ENCODE peak calls at places on chromosomes 1 and 21, in ten cellular contexts. Y is A549; F is DND-41; A is CD8-positive, alpha-beta T cell; T is CD4-positive, CD25-positive, alpha-beta regulatory T cell; M is ovary; C is fibroblast of lung; K is tibial artery; I is heart left ventricle; R is SK-N-SH. W is an unnamed sample. For H3K4me1, the result is how much of the 10 kb centered on the place peaks cover.

GRCh38 chr1:61338899-61339298 is 256.5 kb downstream of the NFIA start:
- DNase-seq in A (no peak), C (no peak), F (no peak), R (no peak), K (no peak), Y (no peak), T (no peak), M (no peak), I (no peak), W (no peak)

GRCh38 chr1:20074046-20074724 is 4.2 kb downstream of the PLA2G5 start:
- DNase-seq in F (no peak), C (no peak), R (no peak), T (no peak), K (no peak), A (no peak), M (no peak), I (no peak), Y (no peak), W (no peak)

GRCh38 chr1:232773752-232774151 is 31.5 kb upstream of the MAP10 start:
- DNase-seq in M (no peak), I (no peak), R (no peak), A (no peak), K (no peak), Y (no peak), C (no peak), T (no peak), F (no peak), W (no peak)

GRCh38 chr1:115277276-115277675 is 60.8 kb downstream of the NGF start:
- DNase-seq in A (no peak), Y (no peak), K (no peak), F (no peak), T (no peak), I (no peak), M (no peak), C (peak), R (no peak), W (no peak)

GRCh38 chr1:99005142-99005491 is 456 bp upstream of the PLPPR5 start:
- DNase-seq in M (no peak), Y (no peak), A (no peak), F (no peak), R (no peak), I (no peak), C (no peak), T (no peak), K (no peak), W (no peak)

GRCh38 chr1:12446593-12446992 is 171.4 kb downstream of the DHRS3 start:
- DNase-seq in C (no peak), T (no peak), A (no peak), I (no peak), Y (no peak), M (no peak), F (no peak), K (no peak), R (no peak), W (no peak)

GRCh38 chr21:17612023-17612564 is 607 bp downstream of the BTG3 start:
- DNase-seq in K (peak), M (peak), C (peak), F (no peak), I (peak), Y (no peak), A (peak), R (peak), T (peak), W (no peak)

GRCh38 chr21:34078915-34079314 is 5.5 kb downstream of the MRPS6 start:
- DNase-seq in A (peak), I (no peak), F (peak), Y (no peak), R (no peak), M (no peak), T (no peak), C (no peak), K (no peak), W (no peak)

GRCh38 chr21:42193131-42193671 is 25.7 kb upstream of the ABCG1 start:
- DNase-seq in R (no peak), T (no peak), C (no peak), Y (no peak), K (no peak), F (peak), M (no peak), A (peak), I (no peak), W (peak)

GRCh38 chr1:57258616-57259330 is 165.1 kb downstream of the DAB1 start:
- DNase-seq in C (no peak), A (no peak), T (no peak), F (no peak), K (no peak), M (no peak), Y (no peak), I (no peak), R (no peak), W (no peak)

GRCh38 chr21:44514218-44514520 is 25.8 kb downstream of the KRTAP10-1 start:
- DNase-seq in C (no peak), I (no peak), F (no peak), K (no peak), R (no peak), Y (no peak), A (no peak), M (no peak), T (no peak), W (no peak)

GRCh38 chr1:3814065-3814464 is 17.8 kb upstream of the LRRC47 start:
- DNase-seq in A (no peak), T (no peak), R (no peak), C (no peak), Y (no peak), I (no peak), K (peak), M (no peak), F (no peak), W (no peak)

GRCh38 chr1:213936571-213936970 is 51.2 kb upstream of the PROX1 start:
- DNase-seq in C (no peak), K (no peak), I (no peak), Y (no peak), R (no peak), T (no peak), F (no peak), M (no peak), A (no peak), W (no peak)

GRCh38 chr1:87451229-87451900 is 122.7 kb downstream of the LMO4 start:
- DNase-seq in M (no peak), R (no peak), I (no peak), T (no peak), K (no peak), C (peak), Y (no peak), A (no peak), F (no peak), W (no peak)

GRCh38 chr1:200364831-200365230 is 45.0 kb downstream of the ZNF281 start:
- DNase-seq in A (no peak), T (no peak), K (no peak), F (no peak), C (no peak), Y (no peak), R (no peak), I (no peak), M (no peak), W (no peak)

GRCh38 chr1:151130837-151131586 is 15.4 kb downstream of the SEMA6C start:
- DNase-seq in A (peak), F (no peak), K (peak), C (peak), R (peak), M (peak), Y (no peak), T (peak), I (peak), W (peak)

GRCh38 chr1:159532922-159533321 is 2.9 kb downstream of the OR10J5 start:
- DNase-seq in T (no peak), M (no peak), K (no peak), I (no peak), A (no peak), Y (no peak), F (no peak), C (no peak), R (no peak), W (no peak)

GRCh38 chr1:94301186-94301585 is 63.8 kb upstream of the ARHGAP29 start:
- DNase-seq in K (no peak), C (no peak), T (no peak), F (no peak), A (no peak), Y (no peak), M (no peak), R (no peak), I (no peak), W (no peak)

GRCh38 chr1:216925962-216926361 is 202.7 kb upstream of the ESRRG start:
- DNase-seq in I (no peak), K (no peak), T (no peak), C (no peak), M (no peak), R (no peak), A (no peak), Y (no peak), F (no peak), W (no peak)

GRCh38 chr1:6785721-6786505 is 659 bp downstream of the CAMTA1 start:
- DNase-seq in F (peak), M (peak), A (peak), I (peak), K (peak), R (peak), T (peak), C (peak), Y (peak), W (peak)

GRCh38 chr21:44874497-44875331 is 1.2 kb upstream of the PTTG1IP start:
- DNase-seq in R (no peak), F (peak), C (no peak), M (peak), Y (no peak), K (peak), T (peak), I (peak), A (peak), W (no peak)

GRCh38 chr1:64440423-64440822 is 29.5 kb upstream of the CACHD1 start:
- DNase-seq in F (no peak), K (no peak), I (no peak), T (no peak), Y (no peak), R (no peak), C (no peak), M (no peak), A (no peak), W (no peak)

GRCh38 chr1:23419180-23419579 is 5.4 kb downstream of the TCEA3 start:
- DNase-seq in A (no peak), M (no peak), T (no peak), F (no peak), C (no peak), R (no peak), K (no peak), I (no peak), Y (no peak), W (no peak)

GRCh38 chr1:160779662-160780397 is 16.1 kb upstream of the LY9 start:
- DNase-seq in A (peak), K (no peak), T (no peak), Y (peak), I (no peak), M (no peak), C (no peak), F (peak), R (peak), W (no peak)

GRCh38 chr1:160776178-160776577 is 19.8 kb upstream of the LY9 start:
- DNase-seq in T (no peak), I (no peak), F (no peak), A (no peak), C (no peak), M (no peak), R (no peak), Y (no peak), K (no peak), W (no peak)

GRCh38 chr1:160774886-160775719 is 20.9 kb upstream of the LY9 start:
- DNase-seq in M (no peak), R (no peak), K (no peak), F (no peak), A (no peak), C (no peak), I (no peak), Y (no peak), T (no peak), W (no peak)

GRCh38 chr1:160778976-160779375 is 17.0 kb upstream of the LY9 start:
- DNase-seq in F (no peak), A (no peak), Y (no peak), M (no peak), K (no peak), I (no peak), R (no peak), C (no peak), T (no peak), W (no peak)

DNA sequence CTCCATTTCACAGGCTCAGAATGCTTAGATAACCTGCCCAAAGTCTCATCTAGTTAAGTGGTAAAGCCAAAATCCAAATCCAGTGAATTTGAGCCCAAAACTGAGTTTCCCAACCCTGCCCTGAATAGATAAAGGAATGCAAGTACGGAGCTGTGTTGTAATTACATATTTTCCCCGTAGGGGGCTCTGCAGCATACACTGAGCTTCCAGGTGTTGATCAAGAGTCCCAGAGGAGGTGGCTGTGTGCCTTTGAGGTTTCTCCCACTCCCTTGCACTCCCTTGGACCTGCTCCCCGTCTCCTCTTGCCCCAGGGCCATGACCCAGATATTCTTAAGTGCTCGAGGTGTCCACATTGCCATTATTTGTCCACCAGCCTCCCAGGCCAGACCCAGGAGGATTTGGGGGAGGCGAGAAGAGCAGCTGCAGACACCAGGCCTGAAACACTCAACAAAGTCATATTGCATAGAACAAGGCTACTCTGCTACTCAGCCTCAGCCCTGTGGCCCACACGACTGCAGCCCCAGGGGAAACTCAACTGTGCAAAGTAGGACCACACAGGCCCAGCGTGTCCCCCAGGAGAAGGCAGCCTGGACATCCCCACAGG is 18.4 kb upstream of the LY9 start:
- DNase-seq in I (no peak), K (no peak), A (peak), T (peak), M (no peak), Y (peak), C (no peak), R (peak), F (peak), W (peak)
- H3K4me1 ChIP-seq in I (under half), K (under half), A (under half), T (under half), M (under half), Y (under half), C (under half), R (under half), F (under half), W (under half)

GRCh38 chr1:172498858-172499257 is 34.1 kb upstream of the SUCO start:
- DNase-seq in R (no peak), T (no peak), I (no peak), M (no peak), A (no peak), C (no peak), Y (no peak), F (no peak), K (no peak), W (no peak)
- H3K27ac ChIP-seq in R (no peak), T (no peak), I (no peak), M (no peak), A (no peak), C (no peak), Y (no peak), F (no peak), K (no peak), W (no peak)

GRCh38 chr1:39213511-39214002 is 9.1 kb downstream of the MACF1 start:
- DNase-seq in F (no peak), Y (no peak), I (no peak), A (no peak), R (no peak), C (peak), T (no peak), K (no peak), M (no peak), W (no peak)
- H3K4me1 ChIP-seq in F (under half), Y (under half), I (half or more), A (under half), R (under half), C (under half), T (under half), K (under half), M (under half), W (under half)

DNA sequence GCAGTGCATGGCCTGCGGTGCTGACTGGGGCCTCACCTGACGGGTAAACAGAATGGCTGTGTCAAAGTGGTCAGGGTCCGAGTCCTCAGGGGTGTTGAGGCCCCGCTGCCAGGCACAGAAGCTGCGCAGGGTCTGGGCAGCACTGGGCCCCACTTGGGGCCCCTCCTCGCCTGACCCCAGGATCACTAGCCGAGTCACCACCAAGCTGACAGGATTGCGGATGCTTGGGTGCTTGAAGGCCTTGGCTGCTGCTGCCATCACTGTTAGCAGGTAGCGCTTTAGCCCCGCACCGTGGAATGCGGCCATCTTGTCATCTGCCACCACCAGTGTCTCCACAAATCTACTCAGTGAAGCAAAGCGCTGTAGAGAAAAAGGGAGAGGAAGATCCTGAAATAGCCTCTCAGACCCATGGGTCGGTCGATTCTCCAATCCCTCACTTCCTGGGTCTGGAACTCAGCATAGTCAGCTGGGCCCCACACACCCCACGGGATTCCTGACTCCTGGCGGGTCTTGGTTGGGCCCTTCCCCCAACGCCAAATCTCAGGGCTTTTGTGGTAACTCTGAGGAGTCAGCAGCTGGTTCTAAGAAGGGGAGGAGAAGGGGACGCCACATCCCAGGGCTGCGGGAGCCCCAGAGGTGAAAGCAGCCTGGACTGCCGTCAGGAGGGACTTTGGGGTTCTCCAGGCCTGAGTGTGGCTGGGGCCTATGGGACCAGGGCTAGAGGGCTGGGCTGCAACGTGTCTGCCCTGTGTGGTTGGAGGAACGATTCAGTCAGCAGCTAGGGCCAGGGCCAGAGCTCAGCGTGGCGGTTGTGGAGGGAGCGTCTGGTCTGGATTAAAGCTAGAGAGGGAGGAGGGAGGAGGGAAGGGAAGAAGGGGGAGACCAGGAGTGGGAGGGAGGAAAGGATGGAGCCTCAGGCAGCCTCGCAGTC is 2.1 kb downstream of the ADAMTS4 start:
- DNase-seq in A (no peak), Y (no peak), M (no peak), T (no peak), R (peak), F (no peak), C (peak), I (peak), K (peak), W (no peak)
- H3K27ac ChIP-seq in A (no peak), Y (no peak), M (peak), T (no peak), R (peak), F (no peak), C (peak), I (peak), K (peak), W (no peak)

GRCh38 chr1:172135076-172135672 is 285.3 kb upstream of the C1orf105 start:
- DNase-seq in F (peak), I (no peak), K (no peak), R (no peak), C (no peak), A (no peak), T (no peak), M (no peak), Y (peak), W (no peak)
- H3K4me1 ChIP-seq in F (under half), I (under half), K (under half), R (under half), C (under half), A (under half), T (under half), M (under half), Y (under half), W (under half)

W was measured in effector memory CD4-positive, alpha-beta T cell.